ENCODE peak calls at places on chromosome 19, in seven cellular contexts. I is activated naive CD4-positive, alpha-beta T cell treated with anti-CD3 and anti-CD28 coated beads, Interleukin-2, amount 10 ng/mL, durations not matched to agents 7 days and 5 days; M is RPMI7951; D is hepatic stellate cell; P is fibroblast of lung; O is naive B cell; Q is tibial nerve. Y is an unnamed sample.
A peak's percentile ranks its signal among the peaks of the same experiment; 100 is the strongest.

GRCh38 chr19:15304140-15304705 is 28.1 kb downstream of the BRD4 start:
- DNase-seq in Q (no peak), M (no peak), O (no peak), I (no peak), D (no peak), P (peak; percentile 49), Y (no peak)

GRCh38 chr19:56312787-56313343 is 1.8 kb downstream of the ZSCAN5A start:
- DNase-seq in P (no peak), O (no peak), I (no peak), Q (no peak), M (no peak), D (no peak), Y (no peak)

GRCh38 chr19:45607071-45608029 is 5.3 kb upstream of the GPR4 start:
- DNase-seq in I (peak; percentile 59), D (peak; percentile 76), M (peak; percentile 75), Q (peak; percentile 60), O (peak; percentile 18), P (peak; percentile 44), Y (peak; percentile 92)

GRCh38 chr19:38979867-38980266 is 4.3 kb upstream of the FBXO17 start:
- DNase-seq in O (no peak), D (no peak), M (no peak), Q (no peak), I (no peak), P (no peak), Y (no peak)

GRCh38 chr19:33445752-33446070 is 72.2 kb downstream of the CEBPG start:
- DNase-seq in Q (no peak), P (no peak), O (no peak), M (no peak), D (no peak), I (no peak), Y (peak; percentile 85)

GRCh38 chr19:17180997-17181702 is 34.0 kb upstream of the USE1 start:
- DNase-seq in I (no peak), P (no peak), O (no peak), Q (no peak), D (no peak), M (no peak), Y (no peak)

GRCh38 chr19:3621689-3622088 is 4.9 kb downstream of the CACTIN start:
- DNase-seq in Q (no peak), M (no peak), O (no peak), P (no peak), D (no peak), I (no peak), Y (no peak)

GRCh38 chr19:55464669-55465068 is at the start of gene C19orf85:
- DNase-seq in I (no peak), O (no peak), M (no peak), Q (no peak), D (no peak), P (no peak), Y (no peak)

Y was measured in lower leg skin.